ENCODE peak calls at places on chromosome 1, in five cellular contexts. H is fibroblast of lung, D is GM23248, M is hepatocyte, E is PC-9. S is an unnamed sample.

GRCh38 chr1:26771643-26772321 is 16.0 kb upstream of the PIGV start:
- DNase-seq in H (peak), D (peak), M (peak), E (peak), S (peak)

GRCh38 chr1:50417487-50417886 is 5.8 kb downstream of the DMRTA2 start:
- DNase-seq in H (no peak), D (no peak), M (no peak), E (no peak), S (no peak)

GRCh38 chr1:1627261-1627841 is 4.6 kb upstream of the MMP23B start:
- DNase-seq in H (no peak), D (no peak), M (no peak), E (peak), S (no peak)

GRCh38 chr1:7207875-7208646 is 422.8 kb downstream of the CAMTA1 start:
- DNase-seq in H (peak), D (peak), M (peak), E (peak), S (peak)

GRCh38 chr1:26124433-26125318 is 13.1 kb downstream of the PDIK1L start:
- DNase-seq in H (no peak), D (no peak), M (no peak), E (no peak), S (no peak)

GRCh38 chr1:186865253-186865652 is 36.5 kb downstream of the PLA2G4A start:
- DNase-seq in H (no peak), D (no peak), M (no peak), E (no peak), S (no peak)

GRCh38 chr1:229461032-229461668 is 27.3 kb upstream of the ACTA1 start:
- DNase-seq in H (no peak), D (no peak), M (no peak), E (no peak), S (no peak)

GRCh38 chr1:71303617-71304041 is 222.8 kb upstream of the ZRANB2 start:
- DNase-seq in H (no peak), D (peak), M (no peak), E (no peak), S (no peak)

GRCh38 chr1:112710586-112710985 is 3.7 kb upstream of the RHOC start:
- DNase-seq in H (no peak), D (no peak), M (no peak), E (no peak), S (no peak)

GRCh38 chr1:75614455-75615379 is 3.8 kb upstream of the SLC44A5 start:
- DNase-seq in H (peak), D (peak), M (peak), E (no peak), S (peak)
- TF ChIP-seq EZH2 in H (peak), D (peak), M (no peak), E (no peak), S (no peak)

GRCh38 chr1:226682841-226683800 is 56.0 kb downstream of the ITPKB start:
- DNase-seq in H (no peak), D (no peak), M (no peak), E (no peak), S (no peak)
- H3K27ac ChIP-seq in H (no peak), D (no peak), M (no peak), E (no peak), S (no peak)

DNA sequence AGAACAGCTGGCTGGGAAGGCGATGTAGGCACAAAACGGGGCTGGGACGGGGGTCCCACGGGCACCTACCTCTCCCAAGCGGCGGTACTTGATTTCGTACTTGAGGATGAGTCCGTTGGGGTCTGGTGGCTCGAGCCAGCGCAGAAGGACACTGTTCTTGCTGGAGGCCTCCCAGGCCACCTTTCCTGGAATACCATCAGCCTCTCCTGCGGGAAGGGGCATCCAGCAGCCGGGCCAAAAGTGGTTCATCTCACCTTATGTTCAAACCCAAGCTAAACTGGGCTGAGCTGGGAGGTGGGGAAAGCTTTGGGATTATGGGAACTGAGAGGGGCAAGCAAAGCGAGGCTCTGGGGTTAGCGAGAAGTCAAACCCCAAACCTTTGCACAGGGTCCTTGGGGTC is 14.3 kb downstream of the INSRR start:
- DNase-seq in H (no peak), D (no peak), M (no peak), E (no peak), S (no peak)
- TF ChIP-seq EZH2 in H (peak), D (peak), M (no peak), E (no peak), S (no peak)

GRCh38 chr1:32948082-32948722 is 16.4 kb downstream of the RNF19B start:
- DNase-seq in H (no peak), D (no peak), M (no peak), E (no peak), S (no peak)
- H3K27ac ChIP-seq in H (no peak), D (peak), M (peak), E (peak), S (no peak)

GRCh38 chr1:16720403-16721223 is 19.7 kb upstream of the RNU1-4 start:
- DNase-seq in H (no peak), D (no peak), M (peak), E (no peak), S (no peak)
- TF ChIP-seq EZH2 in H (no peak), D (no peak), M (no peak), E (no peak), S (no peak)

GRCh38 chr1:212401838-212402582 is 12.7 kb downstream of the PACC1 start:
- DNase-seq in H (peak), D (peak), M (no peak), E (peak), S (peak)

GRCh38 chr1:212397171-212397570 is 17.5 kb downstream of the PACC1 start:
- DNase-seq in H (no peak), D (no peak), M (no peak), E (no peak), S (no peak)

GRCh38 chr1:212401042-212401441 is 13.6 kb downstream of the PACC1 start:
- DNase-seq in H (no peak), D (no peak), M (no peak), E (no peak), S (no peak)

GRCh38 chr1:212396638-212397037 is 18.0 kb downstream of the PACC1 start:
- DNase-seq in H (peak), D (peak), M (no peak), E (no peak), S (no peak)
- H3K27ac ChIP-seq in H (no peak), D (no peak), M (no peak), E (no peak), S (no peak)